ENCODE peak calls at places on chromosomes 6 and 20, in six cellular contexts. T, V, C, M, X and P are unnamed samples.

GRCh38 chr6:31764239-31764638 is 1.8 kb downstream of the SAPCD1 start:
- DNase-seq in T (no peak), X (no peak), M (no peak), V (no peak), C (no peak), P (no peak)

GRCh38 chr6:82954937-82955577 is 110.6 kb downstream of the UBE3D start:
- DNase-seq in C (no peak), T (no peak), X (peak), V (peak), M (peak), P (peak)

GRCh38 chr6:18997375-18997826 is 610.3 kb downstream of the RNF144B start:
- DNase-seq in V (peak), M (peak), T (no peak), C (peak), X (peak), P (peak)

GRCh38 chr6:168244961-168245551 is 74.5 kb downstream of the DACT2 start:
- DNase-seq in M (no peak), C (no peak), V (no peak), X (no peak), T (no peak), P (no peak)

GRCh38 chr6:37371158-37372083 is 17.6 kb downstream of the RNF8 start:
- DNase-seq in V (no peak), T (no peak), M (no peak), C (peak), X (no peak), P (no peak)

GRCh38 chr6:158567871-158568401 is 8.0 kb downstream of the TMEM181 start:
- DNase-seq in M (no peak), C (no peak), T (no peak), V (no peak), X (no peak), P (peak)

GRCh38 chr20:46592580-46593362 is 42.3 kb upstream of the OCSTAMP start:
- DNase-seq in M (no peak), C (no peak), X (no peak), V (no peak), T (no peak), P (no peak)

GRCh38 chr6:21732731-21733130 is 139.2 kb downstream of the SOX4 start:
- DNase-seq in X (no peak), V (peak), M (no peak), T (no peak), C (no peak), P (no peak)

GRCh38 chr6:108559884-108560462 is 744 bp upstream of the FOXO3 start:
- DNase-seq in V (peak), X (no peak), T (no peak), C (peak), M (no peak), P (peak)
- H3K4me3 ChIP-seq in V (peak), X (peak), T (peak), C (peak), M (peak), P (peak)

GRCh38 chr20:1287306-1287705 is 21.2 kb downstream of the SNPH start:
- DNase-seq in V (no peak), C (no peak), X (no peak), M (no peak), T (no peak), P (no peak)
- TF ChIP-seq CTCF in V (no peak), C (no peak), X (no peak), M (no peak), T (no peak), P (no peak)

DNA sequence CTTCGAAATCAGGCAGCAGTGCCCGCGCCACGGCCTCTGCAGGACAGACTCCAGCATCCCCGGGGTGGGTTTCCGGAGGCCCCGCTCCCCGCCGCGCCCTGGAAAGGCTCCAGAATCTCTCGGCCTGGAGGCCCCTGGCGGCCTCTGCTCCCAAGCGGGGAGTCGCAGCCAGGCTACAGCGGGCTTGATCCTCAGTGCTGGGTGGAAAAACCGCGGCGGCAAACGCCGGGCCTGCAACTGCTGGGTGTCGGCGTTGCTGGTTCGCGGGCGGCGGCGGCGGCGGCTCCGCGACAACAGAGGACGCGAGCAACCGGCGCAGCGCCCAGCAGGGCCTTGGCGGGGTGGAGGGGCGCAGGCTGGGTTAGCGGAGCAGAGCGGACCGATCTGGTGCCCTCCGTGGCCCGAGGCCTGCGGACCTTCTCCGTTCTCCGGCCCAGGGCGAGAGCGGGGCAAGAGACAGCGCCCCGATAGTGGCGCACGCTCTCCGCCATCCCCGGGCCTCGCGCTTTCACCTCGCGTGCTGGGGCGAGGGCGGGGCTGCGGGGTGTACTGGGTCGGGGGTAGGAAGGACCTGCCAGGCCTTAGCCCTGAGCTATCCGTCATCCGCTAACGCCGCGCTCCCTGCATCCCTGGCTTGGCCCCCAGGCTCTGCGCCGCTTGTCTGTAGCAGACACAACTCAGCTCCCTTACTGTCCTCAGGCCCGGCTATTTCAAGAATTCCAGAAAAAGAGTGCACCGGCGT is 3.4 kb upstream of the ZNF292 start:
- DNase-seq in X (peak), T (no peak), C (peak), V (peak), M (no peak), P (peak)
- H3K4me3 ChIP-seq in X (peak), T (no peak), C (peak), V (peak), M (peak), P (peak)

DNA sequence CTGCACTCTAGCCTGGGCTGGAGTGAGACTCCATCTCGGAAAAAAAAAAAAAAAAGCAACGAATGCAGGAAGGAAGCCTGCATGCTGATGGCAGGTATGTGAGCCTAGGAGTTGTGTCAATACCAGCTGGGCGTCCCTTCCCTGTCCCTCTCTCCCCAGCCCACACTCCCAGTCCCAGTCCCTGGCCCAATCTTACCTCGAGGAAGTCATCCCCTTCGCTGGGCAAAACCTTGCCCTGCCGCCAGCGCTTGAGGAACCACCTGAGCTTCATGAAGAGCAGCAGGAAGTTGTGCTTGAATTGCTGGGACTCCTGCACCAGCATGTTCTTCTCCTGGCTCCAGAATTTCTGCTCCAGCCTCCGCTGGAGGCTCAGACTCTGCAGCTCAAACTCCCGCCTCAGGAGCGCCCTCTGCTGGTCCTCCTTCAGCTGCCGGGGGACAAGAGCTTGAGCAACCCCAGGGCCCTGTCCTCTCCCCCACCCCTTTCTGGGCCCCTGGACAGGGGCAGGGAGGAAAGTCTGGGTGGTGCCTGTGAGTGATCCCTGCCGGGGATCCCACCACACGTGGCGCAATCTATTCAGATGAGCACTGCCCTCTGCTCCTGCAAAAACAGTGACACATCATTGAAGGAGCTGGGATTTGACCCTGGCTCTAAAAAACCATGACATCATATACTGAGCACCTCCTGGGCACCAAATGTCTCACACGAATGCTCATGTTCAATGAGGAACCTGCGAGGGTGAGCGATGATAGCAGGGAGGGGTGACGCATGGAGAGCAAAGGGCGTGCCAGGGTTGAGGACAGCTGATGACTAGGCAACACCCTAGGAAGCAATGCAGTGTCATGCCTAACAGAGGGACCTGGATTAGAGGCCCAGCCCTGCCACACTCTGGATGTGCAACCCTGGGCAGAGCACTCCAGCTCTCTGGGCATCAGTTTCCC is 35.0 kb upstream of the DSN1 start:
- DNase-seq in T (peak), V (peak), X (peak), C (peak), M (peak), P (peak)
- TF ChIP-seq CTCF in T (peak), V (peak), X (peak), C (peak), M (peak), P (peak)

DNA sequence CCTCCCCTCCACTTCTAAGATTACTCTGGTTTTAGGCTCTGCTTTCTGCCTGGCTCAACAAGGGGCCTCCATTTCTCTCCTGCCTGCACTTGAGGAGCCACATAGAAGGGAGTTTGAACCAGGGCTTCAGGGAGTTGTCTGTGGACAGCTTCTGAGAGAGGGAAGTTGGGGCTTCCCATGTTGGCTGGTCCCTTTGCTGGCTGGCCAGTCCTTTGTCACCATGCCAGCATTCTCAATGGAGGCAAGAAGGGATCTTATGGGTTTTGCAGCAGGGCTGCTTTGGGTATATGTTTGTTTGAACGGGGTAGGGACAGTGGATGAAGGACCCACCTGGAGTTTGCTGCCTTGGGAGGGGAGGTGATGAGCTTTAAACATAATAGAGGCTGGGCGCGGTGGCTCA is 124.9 kb downstream of the CARMIL1 start:
- DNase-seq in M (no peak), V (no peak), C (no peak), X (peak), T (no peak), P (no peak)
- H3K4me3 ChIP-seq in M (no peak), V (no peak), C (no peak), X (no peak), T (no peak), P (no peak)

GRCh38 chr20:32482251-32483220 is 102.6 kb downstream of the NOL4L start:
- DNase-seq in X (no peak), T (peak), C (peak), M (no peak), V (no peak), P (peak)
- TF ChIP-seq CTCF in X (no peak), T (no peak), C (no peak), M (no peak), V (no peak), P (no peak)